ENCODE peak calls at places on chromosome 19, in five cellular contexts. P, J, T, O and R are unnamed samples.

GRCh38 chr19:4064073-4064550 is 2.6 kb downstream of the ZBTB7A start:
- DNase-seq in P (no peak), J (no peak), T (peak; percentile 42), O (peak; percentile 59), R (no peak)

GRCh38 chr19:46232938-46233621 is 3.5 kb downstream of the IGFL1 start:
- DNase-seq in P (no peak), J (no peak), T (no peak), O (no peak), R (no peak)

GRCh38 chr19:43450545-43450997 is 14.8 kb downstream of the LYPD3 start:
- DNase-seq in P (no peak), J (no peak), T (no peak), O (no peak), R (no peak)

GRCh38 chr19:1773173-1773572 is 19.9 kb downstream of the ONECUT3 start:
- DNase-seq in P (no peak), J (peak; percentile 83), T (no peak), O (no peak), R (no peak)

GRCh38 chr19:30559446-30559845 is 187.3 kb downstream of the ZNF536 start:
- DNase-seq in P (no peak), J (no peak), T (no peak), O (no peak), R (no peak)

GRCh38 chr19:41860419-41861097 is 503 bp downstream of the RPS19 start:
- DNase-seq in P (no peak), J (no peak), T (no peak), O (no peak), R (peak; percentile 83)

GRCh38 chr19:43683905-43684304 is 13.9 kb upstream of the PLAUR start:
- DNase-seq in P (no peak), J (no peak), T (no peak), O (no peak), R (no peak)

GRCh38 chr19:49557641-49558325 is 22.6 kb downstream of the NOSIP start:
- DNase-seq in P (no peak), J (no peak), T (no peak), O (no peak), R (no peak)

GRCh38 chr19:39514840-39515550 is at the start of gene SELENOV:
- DNase-seq in P (no peak), J (no peak), T (no peak), O (no peak), R (no peak)

GRCh38 chr19:9709305-9709704 is 34.4 kb upstream of the ZNF562 start:
- DNase-seq in P (no peak), J (no peak), T (no peak), O (no peak), R (no peak)

GRCh38 chr19:30172643-30173242 is 199.4 kb upstream of the ZNF536 start:
- DNase-seq in P (no peak), J (no peak), T (no peak), O (no peak), R (no peak)

GRCh38 chr19:41901707-41902360 is 18.9 kb downstream of the ARHGEF1 start:
- DNase-seq in P (no peak), J (no peak), T (no peak), O (no peak), R (no peak)

GRCh38 chr19:49347835-49348234 is 12.6 kb downstream of the CD37 start:
- DNase-seq in P (no peak), J (peak; percentile 81), T (no peak), O (peak; percentile 46), R (no peak)

GRCh38 chr19:16628984-16629691 is 1.1 kb upstream of the MED26 start:
- DNase-seq in P (no peak), J (no peak), T (peak; percentile 53), O (peak; percentile 59), R (no peak)

GRCh38 chr19:17052439-17052838 is 22.8 kb downstream of the HAUS8 start:
- DNase-seq in P (no peak), J (peak; percentile 22), T (peak; percentile 42), O (peak; percentile 34), R (no peak)

GRCh38 chr19:17234911-17235617 is 9.0 kb downstream of the OCEL1 start:
- DNase-seq in P (no peak), J (no peak), T (peak; percentile 50), O (peak; percentile 64), R (no peak)

GRCh38 chr19:7099597-7099921 is 30.1 kb downstream of the ZNF557 start:
- DNase-seq in P (no peak), J (no peak), T (no peak), O (no peak), R (no peak)

GRCh38 chr19:38596057-38596981 is 21.4 kb downstream of the MAP4K1 start:
- DNase-seq in P (no peak), J (peak; percentile 71), T (peak; percentile 79), O (no peak), R (no peak)

GRCh38 chr19:10848208-10848843 is at the start of gene C19orf38:
- DNase-seq in P (no peak), J (no peak), T (no peak), O (no peak), R (no peak)

GRCh38 chr19:46824887-46825730 is 25.5 kb downstream of the AP2S1 start:
- DNase-seq in P (no peak), J (no peak), T (no peak), O (no peak), R (no peak)

GRCh38 chr19:45780448-45781281 is 1.6 kb downstream of the DMPK start:
- DNase-seq in P (no peak), J (no peak), T (no peak), O (peak; percentile 60), R (no peak)

GRCh38 chr19:18264428-18264827 is 9.8 kb downstream of the IQCN start:
- DNase-seq in P (no peak), J (no peak), T (no peak), O (peak; percentile 21), R (no peak)

GRCh38 chr19:41298327-41298964 is 11.5 kb upstream of the CCDC97 start:
- DNase-seq in P (peak; percentile 46), J (no peak), T (peak; percentile 59), O (no peak), R (peak; percentile 92)

GRCh38 chr19:2302319-2303208 is 5.4 kb downstream of the LINGO3 start:
- DNase-seq in P (no peak), J (no peak), T (peak; percentile 32), O (no peak), R (no peak)

GRCh38 chr19:7729211-7729610 is 2.7 kb downstream of the CLEC4G start:
- DNase-seq in P (no peak), J (no peak), T (no peak), O (no peak), R (no peak)

GRCh38 chr19:3708207-3708931 is at the start of gene TJP3:
- DNase-seq in P (no peak), J (peak; percentile 65), T (peak; percentile 69), O (no peak), R (no peak)

GRCh38 chr19:47839411-47839810 is 17.7 kb downstream of the CRX start:
- DNase-seq in P (no peak), J (no peak), T (no peak), O (no peak), R (no peak)

GRCh38 chr19:48393559-48394330 is at the start of gene GRIN2D:
- DNase-seq in P (no peak), J (no peak), T (no peak), O (no peak), R (no peak)

GRCh38 chr19:8615813-8616596 is 5.5 kb upstream of the ADAMTS10 start:
- DNase-seq in P (peak; percentile 36), J (peak; percentile 60), T (peak; percentile 29), O (peak; percentile 38), R (no peak)

GRCh38 chr19:53642381-53643099 is 10.7 kb downstream of the DPRX start:
- DNase-seq in P (no peak), J (no peak), T (no peak), O (no peak), R (no peak)
- TF ChIP-seq CTCF in P (no peak), J (no peak), T (no peak), O (no peak), R (no peak)

GRCh38 chr19:33193269-33193863 is 764 bp upstream of the LRP3 start:
- DNase-seq in P (no peak), J (no peak), T (no peak), O (no peak), R (no peak)
- H3K27ac ChIP-seq in P (no peak overlapping the region), J (peak overlapping the region; percentile 26), T (no peak overlapping the region), O (no peak overlapping the region), R (no peak overlapping the region)

DNA sequence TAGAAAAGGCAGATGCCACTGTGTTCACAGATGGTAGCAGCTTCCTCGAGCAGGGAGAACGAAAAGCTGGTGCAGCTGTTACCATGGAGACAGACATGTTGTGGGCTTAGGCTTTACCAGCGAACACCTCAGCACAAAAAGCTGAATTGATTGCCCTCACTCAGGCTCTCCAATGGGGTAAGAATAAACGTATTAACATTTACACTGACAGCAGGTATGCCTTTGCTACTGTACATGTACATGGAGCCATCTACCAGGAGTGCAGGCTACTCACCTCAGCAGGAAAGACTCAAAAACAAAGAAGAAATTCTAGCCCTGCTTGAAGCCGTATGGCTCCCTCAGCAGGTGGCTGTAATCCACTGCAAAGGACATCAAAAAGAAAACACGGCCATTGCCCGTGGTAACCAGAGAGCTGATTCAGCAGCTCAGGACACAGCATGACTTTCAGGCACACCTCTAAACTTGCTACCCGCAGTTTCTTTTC is 197.7 kb downstream of the ZNF737 start:
- DNase-seq in P (no peak), J (no peak), T (peak; percentile 69), O (no peak), R (no peak)
- TF ChIP-seq CTCF in P (no peak), J (no peak), T (peak; percentile 53), O (no peak), R (no peak)

GRCh38 chr19:15313649-15314279 is 18.6 kb downstream of the BRD4 start:
- DNase-seq in P (no peak), J (no peak), T (no peak), O (no peak), R (no peak)
- H3K27ac ChIP-seq in P (no peak overlapping the region), J (no peak overlapping the region), T (no peak overlapping the region), O (no peak overlapping the region), R (no peak overlapping the region)

DNA sequence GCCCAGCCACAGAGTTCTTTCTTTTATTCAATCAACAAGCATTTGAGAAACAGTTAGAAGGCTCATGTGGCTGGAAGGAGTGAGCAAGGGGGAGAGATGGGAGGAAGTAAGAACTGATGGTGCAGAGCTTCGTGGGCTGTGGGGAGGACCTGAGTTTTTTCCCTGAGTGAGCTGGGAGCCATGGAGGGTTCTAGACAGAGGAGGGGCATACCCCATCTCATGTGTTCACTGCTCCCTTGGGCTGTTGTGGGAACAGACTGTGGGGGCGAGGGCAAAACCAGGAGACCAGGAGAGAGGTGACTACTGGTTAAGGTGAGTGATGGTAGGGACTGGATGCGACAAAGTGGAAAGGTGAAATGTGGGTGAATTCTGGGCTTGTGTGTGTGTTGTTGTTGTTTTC is 2.4 kb upstream of the PKN1 start:
- DNase-seq in P (no peak), J (no peak), T (no peak), O (no peak), R (no peak)
- TF ChIP-seq CTCF in P (no peak), J (no peak), T (no peak), O (no peak), R (no peak)

DNA sequence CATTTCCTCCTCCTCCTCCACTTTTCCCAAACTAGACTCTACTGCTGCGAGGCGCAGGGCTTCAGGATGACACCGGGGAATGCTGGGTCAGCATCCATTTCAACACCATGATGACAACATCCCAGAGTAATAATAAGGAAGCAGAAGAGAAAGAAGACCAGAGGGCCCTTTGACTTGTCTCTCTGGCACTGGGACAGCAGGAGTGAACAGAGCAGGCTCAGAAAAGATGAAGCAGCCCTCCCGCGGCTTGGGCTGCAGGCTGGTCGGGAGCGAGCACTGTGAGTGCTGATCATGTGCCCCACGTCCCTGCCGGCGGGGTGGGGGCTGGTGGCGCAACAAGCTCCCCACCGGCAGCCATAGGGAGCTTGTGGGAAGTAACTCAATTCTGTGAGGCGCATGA is 30.5 kb downstream of the RANBP3 start:
- DNase-seq in P (peak; percentile 44), J (no peak), T (no peak), O (peak; percentile 83), R (no peak)
- H3K27ac ChIP-seq in P (peak overlapping the region; percentile 92), J (no peak overlapping the region), T (peak overlapping the region; percentile 27), O (peak overlapping the region; percentile 78), R (peak overlapping the region; percentile 35)